ENCODE peak calls at places on chromosomes 4 and X, in eight cellular contexts. C, X, M, P, W, T, F and V are unnamed samples.

GRCh38 chrX:152635941-152636340 is 1.8 kb upstream of the GABRQ start:
- DNase-seq in M (peak; percentile 65), X (peak; percentile 28), T (no peak), W (no peak), C (peak; percentile 27), F (peak; percentile 55), P (peak; percentile 13), V (no peak)

GRCh38 chr4:139655116-139655515 is 10.5 kb upstream of the MGST2 start:
- DNase-seq in M (peak; percentile 62), T (no peak), C (peak; percentile 65), F (no peak), X (no peak), W (no peak), P (no peak), V (no peak)

GRCh38 chr4:16418814-16419213 is 192.5 kb upstream of the TAPT1 start:
- DNase-seq in C (no peak), P (no peak), T (no peak), F (peak; percentile 41), W (no peak), X (no peak), M (peak; percentile 87), V (no peak)

GRCh38 chrX:148417934-148418333 is 82.5 kb upstream of the AFF2 start:
- DNase-seq in T (no peak), X (no peak), M (peak; percentile 45), W (no peak), C (no peak), F (no peak), P (no peak), V (no peak)

GRCh38 chr4:101171747-101172146 is 175.6 kb downstream of the PPP3CA start:
- DNase-seq in M (peak; percentile 59), W (no peak), P (no peak), T (no peak), F (no peak), C (no peak), X (no peak), V (no peak)

GRCh38 chr4:53592686-53593641 is 1.7 kb upstream of the LNX1 start:
- DNase-seq in F (peak; percentile 90), X (no peak), P (no peak), M (peak; percentile 41), T (peak; percentile 53), W (peak; percentile 82), C (no peak), V (no peak)

GRCh38 chrX:71667328-71668247 is at the start of gene LOC101059915:
- DNase-seq in X (no peak), F (no peak), M (no peak), T (peak; percentile 26), W (peak; percentile 48), P (no peak), C (no peak), V (no peak)

GRCh38 chrX:54271661-54272060 is 86.2 kb downstream of the WNK3 start:
- DNase-seq in F (no peak), W (no peak), M (no peak), T (no peak), P (no peak), X (no peak), C (no peak), V (no peak)

DNA sequence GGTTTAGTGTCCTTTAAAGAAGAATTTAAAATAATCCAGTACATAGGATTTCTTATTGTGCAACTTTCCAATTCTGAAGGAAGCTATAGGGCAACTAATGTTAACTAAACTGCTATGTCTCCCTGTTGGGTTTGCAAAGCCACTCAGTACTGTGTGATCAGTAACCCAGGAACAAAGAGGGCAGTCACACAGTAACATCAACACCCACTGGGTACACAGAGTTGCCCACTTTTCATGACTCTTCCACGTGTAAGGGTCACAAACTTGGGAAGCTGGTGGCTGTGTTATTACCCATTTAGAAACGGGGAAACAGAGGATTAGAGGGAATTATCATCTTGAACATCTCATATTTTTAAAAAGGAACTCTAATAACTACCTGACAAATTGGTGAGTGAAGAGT is 555.0 kb upstream of the DIPK2B start:
- DNase-seq in W (no peak), P (no peak), X (no peak), F (no peak), C (no peak), M (no peak), T (no peak), V (no peak)
- H3K4me3 ChIP-seq in W (no peak overlapping the region), P (no peak overlapping the region), X (no peak overlapping the region), F (no peak overlapping the region), C (no peak overlapping the region), M (no peak overlapping the region), T (no peak overlapping the region), V (no peak overlapping the region)

DNA sequence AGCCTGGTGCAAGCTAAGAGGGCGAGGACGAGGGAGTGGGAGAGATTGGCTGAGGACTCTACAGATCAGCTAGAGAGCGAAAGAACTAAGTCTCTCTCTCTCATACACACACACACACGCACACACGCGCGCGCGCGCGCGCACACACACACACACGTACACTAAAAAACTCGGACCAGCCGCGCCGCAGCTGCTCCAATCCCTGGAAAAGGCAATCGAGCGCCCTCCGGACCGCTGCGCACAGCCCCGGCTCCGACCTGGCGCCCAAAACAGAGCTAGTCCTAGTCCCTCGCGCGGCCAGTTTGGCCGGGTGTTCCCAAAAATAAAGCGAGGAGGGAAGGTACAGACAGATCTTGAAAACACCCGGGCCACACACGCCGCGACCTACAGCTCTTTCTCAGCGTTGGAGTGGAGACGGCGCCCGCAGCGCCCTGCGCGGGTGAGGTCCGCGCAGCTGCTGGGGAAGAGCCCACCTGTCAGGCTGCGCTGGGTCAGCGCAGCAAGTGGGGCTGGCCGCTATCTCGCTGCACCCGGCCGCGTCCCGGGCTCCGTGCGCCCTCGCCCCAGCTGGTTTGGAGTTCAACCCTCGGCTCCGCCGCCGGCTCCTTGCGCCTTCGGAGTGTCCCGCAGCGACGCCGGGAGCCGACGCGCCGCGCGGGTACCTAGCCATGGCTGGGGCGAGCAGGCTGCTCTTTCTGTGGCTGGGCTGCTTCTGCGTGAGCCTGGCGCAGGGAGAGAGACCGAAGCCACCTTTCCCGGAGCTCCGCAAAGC is at the start of gene BMP3:
- DNase-seq in X (no peak), F (peak; percentile 15), P (no peak), T (peak; percentile 45), M (no peak), C (no peak), W (peak; percentile 57), V (no peak)
- H3K4me3 ChIP-seq in X (peak within 1 kb of the TSS; percentile 33), F (no peak within 1 kb of the TSS), P (peak within 1 kb of the TSS; percentile 42), T (peak within 1 kb of the TSS; percentile 37), M (no peak within 1 kb of the TSS), C (no peak within 1 kb of the TSS), W (peak within 1 kb of the TSS; percentile 25), V (peak within 1 kb of the TSS; percentile 54)

DNA sequence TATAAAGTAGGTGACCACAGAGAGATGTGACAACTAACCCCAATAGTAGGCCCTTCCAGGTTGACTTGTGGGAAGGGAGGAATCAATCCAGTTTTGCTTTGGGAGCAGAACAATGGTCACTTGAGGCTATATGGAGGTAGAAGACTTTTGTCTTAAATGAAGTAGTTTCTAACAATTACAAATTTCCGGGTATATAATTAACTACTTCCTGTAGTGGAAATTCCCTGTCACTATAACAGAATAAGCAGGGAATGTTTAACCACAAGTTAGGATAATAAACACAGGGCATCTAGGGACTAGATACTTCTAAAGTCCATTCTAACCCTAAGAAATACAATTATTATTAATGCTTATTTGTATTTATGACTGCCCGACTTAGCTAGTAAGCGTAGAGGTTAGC is 99.0 kb upstream of the TRPC3 start:
- DNase-seq in T (no peak), F (no peak), W (no peak), M (no peak), P (no peak), C (no peak), X (no peak), V (no peak)
- H3K4me3 ChIP-seq in T (no peak overlapping the region), F (no peak overlapping the region), W (no peak overlapping the region), M (no peak overlapping the region), P (no peak overlapping the region), C (no peak overlapping the region), X (no peak overlapping the region), V (no peak overlapping the region)

DNA sequence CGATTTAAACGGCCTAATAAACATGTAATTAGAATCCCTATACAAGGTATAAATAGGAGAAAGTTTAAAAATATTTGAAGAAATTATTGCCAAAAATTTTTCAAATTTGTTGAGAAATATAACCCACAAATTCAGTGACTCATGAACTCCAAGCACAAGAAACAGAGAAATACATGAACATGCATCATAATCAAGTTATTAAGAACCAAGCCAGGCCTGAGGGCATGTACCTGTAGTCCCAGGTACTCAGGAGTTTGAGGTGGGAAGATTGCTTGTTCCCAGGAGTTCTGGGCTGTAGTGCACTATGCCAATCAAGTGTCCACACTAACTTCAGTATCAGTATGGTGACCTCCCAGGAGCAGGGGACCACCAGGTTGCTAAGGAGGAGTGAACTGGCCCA is 341.9 kb downstream of the CAMK2D start:
- DNase-seq in M (no peak), C (no peak), T (no peak), P (no peak), F (no peak), X (no peak), W (no peak), V (no peak)
- H3K4me3 ChIP-seq in M (no peak overlapping the region), C (no peak overlapping the region), T (no peak overlapping the region), P (no peak overlapping the region), F (no peak overlapping the region), X (no peak overlapping the region), W (no peak overlapping the region), V (no peak overlapping the region)